ENCODE peak calls at places on chromosomes 5 and 9, in four cellular contexts. One of them, this sample, is unnamed.

GRCh38 chr5:56783261-56783660 is 32.1 kb upstream of the MAP3K1 start:
- DNase-seq in GM23338: no peak
- DNase-seq in AG09319: no peak
- DNase-seq in H7: no peak
- DNase-seq in this sample: no peak

GRCh38 chr5:102713682-102714231 is 41.3 kb upstream of the PAM start:
- DNase-seq in GM23338: no peak
- DNase-seq in AG09319: no peak
- DNase-seq in H7: no peak
- DNase-seq in this sample: no peak

GRCh38 chr5:95786821-95787408 is 35.6 kb downstream of the GLRX start:
- DNase-seq in GM23338: no peak
- DNase-seq in AG09319: no peak
- DNase-seq in H7: no peak
- DNase-seq in this sample: no peak

GRCh38 chr5:181037365-181037861 is 2.7 kb upstream of the BTNL9 start:
- DNase-seq in GM23338: peak; percentile 30
- DNase-seq in AG09319: no peak
- DNase-seq in H7: peak; percentile 76
- DNase-seq in this sample: no peak

GRCh38 chr5:8418049-8418426 is 549.1 kb downstream of the MTRR start:
- DNase-seq in GM23338: no peak
- DNase-seq in AG09319: no peak
- DNase-seq in H7: no peak
- DNase-seq in this sample: no peak

GRCh38 chr5:91219803-91220371 is 163.2 kb downstream of the ARRDC3 start:
- DNase-seq in GM23338: peak; percentile 56
- DNase-seq in AG09319: no peak
- DNase-seq in H7: peak; percentile 28
- DNase-seq in this sample: peak; percentile 73

GRCh38 chr5:157533011-157533481 is 42.5 kb downstream of the ADAM19 start:
- DNase-seq in GM23338: no peak
- DNase-seq in AG09319: no peak
- DNase-seq in H7: no peak
- DNase-seq in this sample: no peak

GRCh38 chr9:130732793-130733221 is 39.2 kb downstream of the EXOSC2 start:
- DNase-seq in GM23338: no peak
- DNase-seq in AG09319: no peak
- DNase-seq in H7: no peak
- DNase-seq in this sample: peak; percentile 15

GRCh38 chr5:111829701-111830100 is 72.7 kb upstream of the NREP start:
- DNase-seq in GM23338: no peak
- DNase-seq in AG09319: peak; percentile 23
- DNase-seq in H7: no peak
- DNase-seq in this sample: no peak